ENCODE peak calls at places on chromosome 1, in nine cellular contexts. X, F, U, E, Z, T, N, J and I are unnamed samples.

GRCh38 chr1:169115891-169116585 is 9.5 kb downstream of the ATP1B1 start:
- DNase-seq in X (peak; percentile 56), F (no peak), U (no peak), E (peak; percentile 28), Z (peak; percentile 88), T (peak; percentile 37), N (peak; percentile 87), J (no peak), I (no peak)

GRCh38 chr1:46613661-46614603 is 2.7 kb downstream of the MOB3C start:
- DNase-seq in X (no peak), F (no peak), U (peak; percentile 84), E (peak; percentile 24), Z (peak; percentile 67), T (peak; percentile 92), N (no peak), J (peak; percentile 39), I (peak; percentile 83)

GRCh38 chr1:155872527-155872926 is 13.2 kb downstream of the SYT11 start:
- DNase-seq in X (no peak), F (no peak), U (no peak), E (no peak), Z (no peak), T (no peak), N (no peak), J (no peak), I (peak; percentile 51)

GRCh38 chr1:53061123-53061858 is 722 bp upstream of the PODN start:
- DNase-seq in X (no peak), F (no peak), U (peak; percentile 44), E (no peak), Z (no peak), T (no peak), N (no peak), J (no peak), I (no peak)

GRCh38 chr1:211118407-211119102 is 15.4 kb downstream of the KCNH1 start:
- DNase-seq in X (no peak), F (no peak), U (peak; percentile 30), E (no peak), Z (no peak), T (no peak), N (no peak), J (peak; percentile 63), I (no peak)

GRCh38 chr1:152462636-152463035 is 48.0 kb upstream of the LCE5A start:
- DNase-seq in X (no peak), F (no peak), U (no peak), E (no peak), Z (no peak), T (no peak), N (no peak), J (no peak), I (no peak)

GRCh38 chr1:29488086-29488793 is 251.9 kb downstream of the PTPRU start:
- DNase-seq in X (no peak), F (no peak), U (no peak), E (no peak), Z (no peak), T (no peak), N (no peak), J (no peak), I (no peak)

GRCh38 chr1:192476802-192477298 is 98.7 kb upstream of the RGS1 start:
- DNase-seq in X (no peak), F (no peak), U (peak; percentile 90), E (no peak), Z (no peak), T (no peak), N (no peak), J (peak; percentile 46), I (no peak)

GRCh38 chr1:187958207-187958606 is 1129.5 kb downstream of the PLA2G4A start:
- DNase-seq in X (no peak), F (no peak), U (no peak), E (no peak), Z (no peak), T (no peak), N (no peak), J (no peak), I (no peak)

GRCh38 chr1:89894802-89895201 is 74.0 kb downstream of the LRRC8D start:
- DNase-seq in X (no peak), F (no peak), U (no peak), E (no peak), Z (no peak), T (no peak), N (no peak), J (no peak), I (no peak)
- TF ChIP-seq EZH2phosphoT487 in X (no peak), F (no peak), U (no peak), E (no peak), Z (no peak), T (no peak), N (no peak), J (no peak), I (no peak)

DNA sequence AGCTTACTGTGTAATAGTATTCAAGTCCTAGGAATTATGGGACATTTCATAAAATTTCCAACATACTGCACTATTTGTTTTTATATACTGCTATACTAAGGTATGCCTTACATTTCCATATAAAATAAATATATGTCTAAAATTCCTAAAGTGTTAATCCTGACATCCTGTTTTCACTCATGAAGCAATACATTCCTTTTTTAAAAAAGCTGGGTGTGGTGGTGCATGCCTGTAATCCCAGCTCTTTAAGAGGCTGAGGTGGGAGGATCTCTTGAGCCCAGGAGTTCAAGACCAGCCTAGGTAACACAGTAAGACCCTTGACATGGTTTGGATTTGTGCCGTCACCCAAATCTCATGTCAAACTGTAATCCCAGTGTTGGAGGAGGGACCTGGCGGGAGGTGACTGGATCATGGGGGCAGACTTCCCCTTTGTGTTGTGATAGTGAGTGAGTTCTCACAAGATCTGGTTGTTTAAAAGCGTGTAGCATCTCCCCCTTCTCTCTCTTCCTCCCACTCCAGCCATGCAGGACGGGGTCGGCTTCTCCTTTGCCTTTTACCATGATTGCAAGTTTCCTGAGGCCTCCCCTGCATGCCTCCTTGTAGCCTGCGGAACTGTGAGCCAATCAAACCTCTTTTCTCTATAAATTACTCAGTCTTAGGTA is 5.8 kb downstream of the CDC42BPA start:
- DNase-seq in X (no peak), F (no peak), U (peak; percentile 8), E (no peak), Z (no peak), T (no peak), N (no peak), J (peak; percentile 54), I (no peak)
- H3K79me2 ChIP-seq in X (peaks cover 100% of the 10 kb centered on the region), F (peaks cover 100% of the 10 kb centered on the region), U (peaks cover 100% of the 10 kb centered on the region), E (no peaks in the 10 kb centered on the region), Z (peaks cover 100% of the 10 kb centered on the region), T (peaks cover 100% of the 10 kb centered on the region), N (peaks cover 38% of the 10 kb centered on the region), J (peaks cover 99% of the 10 kb centered on the region), I (peaks cover 100% of the 10 kb centered on the region)

GRCh38 chr1:235858784-235859183 is 7.9 kb downstream of the LYST start:
- DNase-seq in X (no peak), F (no peak), U (no peak), E (no peak), Z (no peak), T (no peak), N (no peak), J (no peak), I (no peak)
- H3K4me1 ChIP-seq in X (no peaks in the 10 kb centered on the region), F (peaks cover 2% of the 10 kb centered on the region), U (peaks cover 19% of the 10 kb centered on the region), E (no peaks in the 10 kb centered on the region), Z (no peaks in the 10 kb centered on the region), T (no peaks in the 10 kb centered on the region), N (peaks cover 11% of the 10 kb centered on the region), J (peaks cover 10% of the 10 kb centered on the region), I (no peaks in the 10 kb centered on the region)

DNA sequence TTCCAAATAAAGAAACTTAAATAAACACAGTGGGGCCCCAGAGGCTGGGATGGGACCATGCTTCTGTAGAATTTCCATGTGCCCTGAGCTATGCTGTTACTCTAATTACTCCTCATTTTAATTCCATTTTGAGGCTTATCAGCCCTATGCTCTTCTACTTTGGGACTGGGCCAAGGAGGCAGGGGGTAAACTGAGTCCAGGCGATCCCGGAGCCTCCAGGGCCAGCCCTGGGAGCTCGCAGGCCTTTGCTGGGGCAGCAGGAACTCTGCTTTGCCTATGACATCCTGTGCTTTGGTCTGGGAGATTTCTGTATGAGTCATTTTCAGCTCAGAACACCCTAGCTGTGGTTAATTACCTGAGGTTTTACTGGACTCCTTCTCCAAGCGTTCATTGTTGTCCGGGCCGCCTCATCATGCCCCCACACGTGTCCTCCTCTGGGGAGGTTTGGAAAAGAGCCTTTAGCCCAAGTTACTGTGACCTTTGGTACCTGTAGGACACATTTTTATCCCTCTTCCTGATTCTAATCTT is 95.7 kb downstream of the RHOU start:
- DNase-seq in X (no peak), F (peak; percentile 64), U (peak; percentile 60), E (no peak), Z (peak; percentile 69), T (no peak), N (no peak), J (peak; percentile 87), I (no peak)
- TF ChIP-seq EZH2phosphoT487 in X (no peak), F (no peak), U (no peak), E (no peak), Z (no peak), T (no peak), N (no peak), J (no peak), I (no peak)